ENCODE peak calls at places on chromosomes 2 and 18, in nine cellular contexts. A is COLO829; T is colonic mucosa; I is stimulated activated CD4-positive, alpha-beta T cell treated with anti-CD3 and anti-CD28 coated beads, Interleukin-2, amount 100 ng/mL, for 48 hours; W is fibroblast of pulmonary artery; O is RPMI8226; H is ELF-1; D is T-helper 9 cell; Q is CD4-positive, alpha-beta T cell. M is an unnamed sample.

GRCh38 chr2:20411361-20411894 is 35.4 kb upstream of the RHOB start:
- DNase-seq in A (peak), T (peak), I (peak), W (peak), O (peak), H (peak), D (peak), Q (peak), M (peak)

GRCh38 chr18:60675801-60676200 is 303.2 kb upstream of the MC4R start:
- DNase-seq in A (no peak), T (no peak), I (no peak), W (no peak), O (no peak), H (no peak), D (no peak), Q (no peak), M (no peak)

GRCh38 chr2:97740590-97741182 is 27.3 kb downstream of the ZAP70 start:
- DNase-seq in A (peak), T (peak), I (peak), W (peak), O (peak), H (peak), D (peak), Q (no peak), M (no peak)

GRCh38 chr2:228548230-228548629 is 366.7 kb upstream of the SPHKAP start:
- DNase-seq in A (no peak), T (no peak), I (no peak), W (peak), O (no peak), H (no peak), D (no peak), Q (no peak), M (no peak)

GRCh38 chr2:191746306-191746705 is 68.4 kb downstream of the NABP1 start:
- DNase-seq in A (no peak), T (no peak), I (no peak), W (no peak), O (no peak), H (no peak), D (no peak), Q (no peak), M (no peak)

GRCh38 chr2:203590496-203590895 is 55.4 kb upstream of the RAPH1 start:
- DNase-seq in A (no peak), T (no peak), I (no peak), W (no peak), O (no peak), H (no peak), D (no peak), Q (no peak), M (no peak)

GRCh38 chr2:19870792-19871191 is 31.0 kb downstream of the TTC32 start:
- DNase-seq in A (no peak), T (no peak), I (no peak), W (no peak), O (no peak), H (no peak), D (no peak), Q (no peak), M (no peak)

GRCh38 chr2:239893236-239893515 is 132.0 kb downstream of the NDUFA10 start:
- DNase-seq in A (no peak), T (no peak), I (no peak), W (no peak), O (no peak), H (no peak), D (no peak), Q (no peak), M (no peak)

GRCh38 chr2:36625304-36625703 is 27.3 kb upstream of the FEZ2 start:
- DNase-seq in A (no peak), T (no peak), I (no peak), W (no peak), O (no peak), H (no peak), D (no peak), Q (no peak), M (no peak)

GRCh38 chr2:215572341-215572848 is 136.5 kb upstream of the FN1 start:
- DNase-seq in A (peak), T (no peak), I (no peak), W (no peak), O (no peak), H (no peak), D (no peak), Q (no peak), M (no peak)

GRCh38 chr2:238910751-238911351 is 63.0 kb downstream of the TWIST2 start:
- DNase-seq in A (no peak), T (no peak), I (no peak), W (no peak), O (no peak), H (no peak), D (no peak), Q (no peak), M (peak)

GRCh38 chr2:71720283-71720560 is 266.9 kb downstream of the DYSF start:
- DNase-seq in A (no peak), T (no peak), I (no peak), W (no peak), O (no peak), H (no peak), D (no peak), Q (no peak), M (no peak)

GRCh38 chr2:223597071-223597470 is 5.1 kb downstream of the SCG2 start:
- DNase-seq in A (no peak), T (no peak), I (no peak), W (no peak), O (no peak), H (no peak), D (no peak), Q (no peak), M (no peak)

GRCh38 chr2:111184725-111185495 is 64.2 kb downstream of the BCL2L11 start:
- DNase-seq in A (no peak), T (no peak), I (no peak), W (no peak), O (no peak), H (no peak), D (no peak), Q (no peak), M (peak)

GRCh38 chr2:127661949-127662510 is 13.3 kb downstream of the LIMS2 start:
- DNase-seq in A (no peak), T (no peak), I (no peak), W (no peak), O (no peak), H (no peak), D (no peak), Q (no peak), M (no peak)

GRCh38 chr2:28981016-28981441 is at the start of gene TOGARAM2:
- DNase-seq in A (no peak), T (peak), I (no peak), W (peak), O (no peak), H (peak), D (no peak), Q (no peak), M (peak)

GRCh38 chr2:18910843-18911242 is 321.5 kb upstream of the NT5C1B start:
- DNase-seq in A (no peak), T (no peak), I (no peak), W (peak), O (no peak), H (peak), D (no peak), Q (no peak), M (no peak)

GRCh38 chr2:154587739-154588138 is 110.8 kb upstream of the KCNJ3 start:
- DNase-seq in A (no peak), T (no peak), I (no peak), W (no peak), O (no peak), H (no peak), D (no peak), Q (no peak), M (no peak)

GRCh38 chr18:2293109-2293839 is 278.0 kb downstream of the METTL4 start:
- DNase-seq in A (no peak), T (no peak), I (no peak), W (no peak), O (peak), H (peak), D (no peak), Q (no peak), M (no peak)

GRCh38 chr2:101616411-101616810 is 81.1 kb upstream of the MAP4K4 start:
- DNase-seq in A (peak), T (no peak), I (no peak), W (peak), O (no peak), H (no peak), D (no peak), Q (no peak), M (no peak)

M was measured in prostate gland.